ENCODE peak calls at places on chromosomes 5 and 9, in seven cellular contexts. V is ovary; P is CD8-positive, alpha-beta T cell; E is AG04450; R is foreskin keratinocyte; I is left ventricle myocardium inferior; Y is heart right ventricle. N is an unnamed sample.

GRCh38 chr5:32428426-32428825 is 16.1 kb downstream of the ZFR start:
- DNase-seq in V (no peak), P (no peak), E (no peak), R (no peak), I (no peak), Y (no peak), N (no peak)

GRCh38 chr5:54013556-54014157 is 296.7 kb downstream of the ARL15 start:
- DNase-seq in V (no peak), P (no peak), E (peak), R (peak), I (no peak), Y (peak), N (peak)

GRCh38 chr5:2149196-2149541 is 266.4 kb upstream of the IRX4 start:
- DNase-seq in V (no peak), P (no peak), E (no peak), R (peak), I (no peak), Y (no peak), N (no peak)

GRCh38 chr5:41794478-41794877 is 75.7 kb downstream of the OXCT1 start:
- DNase-seq in V (no peak), P (no peak), E (peak), R (peak), I (no peak), Y (no peak), N (no peak)

GRCh38 chr5:173925449-173926071 is 37.4 kb downstream of the CPEB4 start:
- DNase-seq in V (peak), P (peak), E (no peak), R (no peak), I (peak), Y (peak), N (no peak)

GRCh38 chr5:12951846-12952245 is 992.6 kb downstream of the DNAH5 start:
- DNase-seq in V (no peak), P (no peak), E (no peak), R (peak), I (no peak), Y (no peak), N (no peak)

GRCh38 chr9:32431940-32432555 is 47.6 kb downstream of the ACO1 start:
- DNase-seq in V (peak), P (peak), E (no peak), R (peak), I (peak), Y (peak), N (peak)

GRCh38 chr9:16335788-16336580 is 534.5 kb downstream of the BNC2 start:
- DNase-seq in V (peak), P (no peak), E (peak), R (peak), I (peak), Y (peak), N (peak)

GRCh38 chr9:89619019-89619418 is 14.2 kb downstream of the GADD45G start:
- DNase-seq in V (no peak), P (no peak), E (no peak), R (no peak), I (no peak), Y (no peak), N (no peak)

GRCh38 chr9:133876144-133876543 is 116.0 kb downstream of the VAV2 start:
- DNase-seq in V (no peak), P (no peak), E (no peak), R (peak), I (no peak), Y (no peak), N (peak)

GRCh38 chr9:121949364-121949763 is 143.7 kb downstream of the TTLL11 start:
- DNase-seq in V (no peak), P (no peak), E (no peak), R (no peak), I (no peak), Y (no peak), N (no peak)

GRCh38 chr5:87393331-87393730 is 19.4 kb downstream of the CCNH start:
- DNase-seq in V (no peak), P (no peak), E (peak), R (peak), I (no peak), Y (no peak), N (no peak)

GRCh38 chr5:105430516-105430915 is 1867.9 kb upstream of the NUDT12 start:
- DNase-seq in V (no peak), P (no peak), E (no peak), R (no peak), I (no peak), Y (no peak), N (no peak)

GRCh38 chr5:23028445-23028844 is 175.3 kb upstream of the CDH12 start:
- DNase-seq in V (no peak), P (no peak), E (no peak), R (no peak), I (no peak), Y (no peak), N (no peak)

GRCh38 chr5:92659246-92659645 is 921.8 kb downstream of the NR2F1-AS1 start:
- DNase-seq in V (no peak), P (no peak), E (no peak), R (no peak), I (no peak), Y (no peak), N (no peak)

GRCh38 chr9:34993502-34994428 is 4.2 kb downstream of the DNAJB5 start:
- DNase-seq in V (peak), P (no peak), E (no peak), R (no peak), I (peak), Y (peak), N (peak)

GRCh38 chr5:151085517-151086031 is 4.7 kb upstream of the TNIP1 start:
- DNase-seq in V (peak), P (no peak), E (no peak), R (peak), I (peak), Y (peak), N (peak)

GRCh38 chr5:1182633-1183423 is 18.6 kb upstream of the SLC6A19 start:
- DNase-seq in V (no peak), P (no peak), E (no peak), R (no peak), I (peak), Y (no peak), N (peak)

GRCh38 chr5:147336871-147337270 is 102.0 kb downstream of the STK32A start:
- DNase-seq in V (no peak), P (no peak), E (no peak), R (no peak), I (no peak), Y (no peak), N (no peak)

GRCh38 chr9:131012023-131012334 is 3.0 kb downstream of the LAMC3 start:
- DNase-seq in V (no peak), P (no peak), E (no peak), R (no peak), I (no peak), Y (no peak), N (no peak)

GRCh38 chr5:41921874-41922273 is 3.2 kb upstream of the FBXO4 start:
- DNase-seq in V (no peak), P (no peak), E (no peak), R (peak), I (no peak), Y (no peak), N (no peak)

GRCh38 chr5:64339776-64340175 is 166.0 kb upstream of the RGS7BP start:
- DNase-seq in V (no peak), P (no peak), E (no peak), R (peak), I (no peak), Y (no peak), N (no peak)

GRCh38 chr9:135951889-135952663 is 9.1 kb downstream of the UBAC1 start:
- DNase-seq in V (no peak), P (no peak), E (peak), R (peak), I (no peak), Y (no peak), N (peak)

DNA sequence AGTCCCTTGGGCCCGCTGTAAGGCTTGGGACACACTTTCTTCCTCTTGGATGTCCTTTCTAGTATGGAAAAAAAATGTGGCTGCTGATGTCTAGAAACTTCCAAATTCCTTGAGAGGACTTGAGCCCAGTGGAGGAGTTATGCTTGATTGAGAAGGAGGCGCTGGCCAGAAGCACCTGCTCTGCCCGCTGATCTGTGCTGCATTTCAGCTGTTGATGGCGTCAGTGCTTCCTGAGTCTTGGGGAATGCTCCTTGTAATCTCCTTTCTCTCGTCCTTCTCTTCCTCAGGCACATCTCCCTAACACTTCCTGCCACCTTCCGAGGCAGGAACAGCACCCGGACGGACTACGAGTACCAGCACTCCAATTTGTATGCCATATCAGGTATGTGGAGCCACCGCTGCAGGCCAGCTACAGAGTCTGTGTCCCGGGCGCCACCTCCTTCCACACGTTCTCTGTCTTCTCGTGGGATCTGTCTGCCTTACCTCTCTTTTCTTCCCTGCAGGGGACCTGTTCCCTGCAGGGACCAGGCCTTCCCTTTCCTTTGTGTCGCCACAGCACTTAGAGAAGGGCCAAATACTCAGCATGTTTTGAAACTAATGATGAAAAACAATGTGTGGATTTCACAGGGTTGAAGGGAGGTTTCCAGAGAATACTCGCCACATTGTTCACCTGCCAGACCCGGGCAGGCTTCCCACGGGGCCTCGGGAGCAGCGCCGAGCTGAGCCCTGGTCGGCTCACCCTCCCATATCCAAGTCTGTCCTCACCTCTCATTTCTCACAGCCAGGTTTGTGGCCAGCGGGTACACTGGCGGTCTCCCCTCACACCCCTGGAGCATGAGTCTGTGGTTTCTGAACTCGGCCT is 95.2 kb downstream of the MVB12B start:
- DNase-seq in V (no peak), P (no peak), E (no peak), R (no peak), I (no peak), Y (no peak), N (peak)
- H3K27ac ChIP-seq in V (no peak), P (no peak), E (no peak), R (no peak), I (no peak), Y (no peak), N (peak)

GRCh38 chr5:112216140-112216539 is 202.9 kb downstream of the EPB41L4A start:
- DNase-seq in V (no peak), P (no peak), E (no peak), R (no peak), I (no peak), Y (no peak), N (no peak)
- H3K27ac ChIP-seq in V (no peak), P (no peak), E (no peak), R (no peak), I (no peak), Y (no peak), N (no peak)

GRCh38 chr9:92242115-92242778 is 51.2 kb downstream of the IARS1 start:
- DNase-seq in V (no peak), P (no peak), E (peak), R (no peak), I (no peak), Y (no peak), N (no peak)
- H3K27ac ChIP-seq in V (no peak), P (no peak), E (peak), R (no peak), I (no peak), Y (no peak), N (no peak)

GRCh38 chr5:115298811-115299210 is 2.4 kb upstream of the CCDC112 start:
- DNase-seq in V (no peak), P (no peak), E (no peak), R (no peak), I (no peak), Y (no peak), N (no peak)
- H3K27ac ChIP-seq in V (no peak), P (no peak), E (no peak), R (no peak), I (no peak), Y (no peak), N (no peak)

DNA sequence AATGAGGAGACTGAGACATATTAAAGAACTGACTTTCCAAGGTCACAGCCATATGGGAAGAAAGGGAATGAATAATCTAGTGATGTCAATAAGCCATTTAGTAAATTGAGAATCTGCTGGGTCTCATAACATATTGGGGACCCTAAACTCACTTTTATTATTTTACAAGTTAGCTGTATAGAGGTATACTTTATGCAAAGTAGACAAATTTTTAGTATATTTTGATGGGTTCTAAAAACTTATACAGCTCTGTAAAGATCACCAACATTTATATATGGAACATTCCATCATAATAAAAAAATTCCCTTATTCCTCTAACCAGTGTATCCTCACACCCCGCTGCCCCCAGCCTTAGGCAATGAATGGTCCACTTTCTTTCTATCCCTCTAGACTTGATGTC is 35.7 kb upstream of the ZNF510 start:
- DNase-seq in V (no peak), P (no peak), E (no peak), R (no peak), I (no peak), Y (no peak), N (no peak)
- H3K27ac ChIP-seq in V (no peak), P (no peak), E (no peak), R (no peak), I (no peak), Y (no peak), N (no peak)

GRCh38 chr9:72150172-72150571 is 932 bp downstream of the GDA start:
- DNase-seq in V (no peak), P (no peak), E (no peak), R (no peak), I (no peak), Y (no peak), N (no peak)

GRCh38 chr9:72149231-72149975 is at the start of gene GDA:
- DNase-seq in V (no peak), P (no peak), E (no peak), R (peak), I (no peak), Y (no peak), N (no peak)

GRCh38 chr9:72150653-72151052 is 1.4 kb downstream of the GDA start:
- DNase-seq in V (no peak), P (no peak), E (no peak), R (no peak), I (no peak), Y (no peak), N (no peak)

GRCh38 chr9:72147676-72148075 is 1.6 kb upstream of the GDA start:
- DNase-seq in V (no peak), P (no peak), E (no peak), R (no peak), I (no peak), Y (no peak), N (no peak)

GRCh38 chr9:72151099-72151498 is 1.9 kb downstream of the GDA start:
- DNase-seq in V (no peak), P (no peak), E (no peak), R (peak), I (no peak), Y (no peak), N (no peak)
- H3K27ac ChIP-seq in V (no peak), P (no peak), E (no peak), R (no peak), I (no peak), Y (no peak), N (no peak)

GRCh38 chr9:127612993-127613954 is 1.2 kb downstream of the STXBP1 start:
- DNase-seq in V (peak), P (peak), E (no peak), R (peak), I (peak), Y (peak), N (peak)

GRCh38 chr9:127606043-127606442 is 6.0 kb upstream of the STXBP1 start:
- DNase-seq in V (no peak), P (no peak), E (no peak), R (no peak), I (no peak), Y (no peak), N (no peak)

GRCh38 chr9:127611796-127612790 is at the start of gene STXBP1:
- DNase-seq in V (peak), P (peak), E (no peak), R (peak), I (peak), Y (peak), N (peak)

GRCh38 chr9:127603226-127603625 is 8.9 kb upstream of the STXBP1 start:
- DNase-seq in V (no peak), P (no peak), E (no peak), R (no peak), I (no peak), Y (no peak), N (no peak)

DNA sequence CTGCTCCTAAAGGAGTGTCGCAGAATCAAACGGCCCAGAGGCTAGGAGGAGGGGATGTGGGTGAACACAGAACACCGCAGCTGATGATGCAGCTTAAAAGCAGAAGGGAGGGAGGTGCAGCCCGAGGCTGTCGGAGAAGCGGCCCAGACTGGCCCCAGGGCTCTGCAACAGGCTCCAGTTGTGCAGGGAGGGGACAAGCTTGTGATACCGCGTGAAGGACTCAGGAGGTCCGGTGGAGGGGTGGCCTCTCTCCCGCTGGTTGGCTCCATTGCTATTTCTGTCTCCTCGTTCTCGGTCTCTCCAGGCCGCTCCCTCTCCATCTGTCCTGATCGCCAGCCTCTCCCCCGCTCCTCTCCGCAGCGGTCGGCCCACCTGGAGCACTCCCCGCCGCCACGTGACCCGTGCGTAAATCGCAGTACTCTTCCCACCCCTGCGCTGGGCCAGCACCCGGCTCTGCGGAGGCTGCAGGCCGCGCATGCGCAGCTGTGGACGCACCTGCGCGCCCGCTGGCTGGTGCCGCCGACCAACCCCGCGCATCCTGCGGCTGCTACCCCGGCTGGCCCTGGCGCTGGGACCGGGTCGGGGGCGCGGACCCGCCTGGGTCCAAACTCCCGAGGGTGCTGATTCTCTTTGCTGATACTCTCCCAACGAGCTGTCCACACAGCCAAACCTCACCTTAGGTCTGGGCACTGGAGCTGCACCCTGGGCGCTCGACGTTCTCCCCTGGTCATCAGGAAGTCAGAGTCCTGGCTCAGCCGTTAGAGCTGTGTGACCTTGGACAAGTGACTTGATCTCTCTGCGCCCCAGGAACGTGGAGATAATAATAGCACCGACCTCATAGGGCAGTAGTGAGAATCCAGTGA is 3.7 kb upstream of the STXBP1 start:
- DNase-seq in V (peak), P (peak), E (no peak), R (peak), I (peak), Y (peak), N (peak)
- H3K27ac ChIP-seq in V (peak), P (peak), E (peak), R (no peak), I (peak), Y (no peak), N (peak)

GRCh38 chr9:125486109-125486508 is 220.9 kb downstream of the MAPKAP1 start:
- DNase-seq in V (no peak), P (no peak), E (no peak), R (no peak), I (no peak), Y (no peak), N (no peak)
- H3K27ac ChIP-seq in V (no peak), P (no peak), E (no peak), R (no peak), I (peak), Y (peak), N (no peak)

N was measured in psoas muscle.